ENCODE peak calls at places on chromosomes 1 and 21, in seven cellular contexts. W, X, U, Z, H, V and Q are unnamed samples.
A peak's percentile ranks its signal among the peaks of the same experiment; 100 is the strongest.

GRCh38 chr21:14889080-14889805 is 175.6 kb downstream of the NRIP1 start:
- DNase-seq in U (no peak), W (no peak), H (no peak), V (peak; percentile 95), Z (no peak), X (no peak), Q (no peak)

GRCh38 chr1:63799324-63799723 is 25.5 kb downstream of the ROR1 start:
- DNase-seq in H (no peak), V (no peak), W (no peak), U (no peak), Z (no peak), X (no peak), Q (no peak)

GRCh38 chr1:213987876-213988638 is at the start of gene PROX1:
- DNase-seq in X (peak; percentile 82), W (peak; percentile 83), U (no peak), Z (peak; percentile 95), V (peak; percentile 93), H (no peak), Q (peak; percentile 93)

GRCh38 chr1:166612886-166613285 is 226.4 kb upstream of the POGK start:
- DNase-seq in Z (no peak), V (no peak), H (no peak), U (no peak), X (no peak), W (no peak), Q (no peak)

GRCh38 chr1:119001181-119002018 is 13.3 kb upstream of the TBX15 start:
- DNase-seq in V (no peak), H (no peak), U (no peak), X (no peak), Z (no peak), W (no peak), Q (no peak)

GRCh38 chr1:196481616-196482015 is 126.6 kb downstream of the KCNT2 start:
- DNase-seq in U (no peak), X (no peak), V (peak; percentile 24), W (no peak), Z (no peak), H (no peak), Q (peak; percentile 11)

GRCh38 chr1:43067856-43068751 is 104.0 kb downstream of the EBNA1BP2 start:
- DNase-seq in V (no peak), H (no peak), X (peak; percentile 13), U (peak; percentile 32), Z (no peak), W (peak; percentile 51), Q (no peak)

GRCh38 chr1:36251794-36252481 is 27.7 kb downstream of the THRAP3 start:
- DNase-seq in W (no peak), V (no peak), U (no peak), H (no peak), X (no peak), Z (peak; percentile 40), Q (no peak)

GRCh38 chr21:43740497-43741156 is 21.7 kb downstream of the PDXK start:
- DNase-seq in U (no peak), Z (peak; percentile 70), X (no peak), V (peak; percentile 50), W (no peak), H (no peak), Q (no peak)

GRCh38 chr1:115670476-115671175 is 28.9 kb downstream of the VANGL1 start:
- DNase-seq in U (no peak), Z (no peak), H (no peak), V (peak; percentile 28), W (peak; percentile 81), X (no peak), Q (no peak)

GRCh38 chr21:42161957-42162681 is 56.8 kb upstream of the ABCG1 start:
- DNase-seq in H (no peak), U (no peak), W (no peak), V (peak; percentile 11), Z (no peak), X (no peak), Q (no peak)

GRCh38 chr1:1117469-1117831 is 1.6 kb upstream of the C1orf159 start:
- DNase-seq in U (no peak), X (no peak), W (no peak), V (no peak), Z (no peak), H (no peak), Q (no peak)

GRCh38 chr1:225767591-225768540 is 9.8 kb upstream of the SRP9 start:
- DNase-seq in V (peak; percentile 63), U (no peak), X (no peak), Z (peak; percentile 75), H (no peak), W (peak; percentile 39), Q (no peak)

GRCh38 chr1:56590520-56591011 is 11.2 kb upstream of the PLPP3 start:
- DNase-seq in X (no peak), Z (no peak), H (no peak), V (no peak), U (no peak), W (no peak), Q (no peak)

GRCh38 chr1:7754234-7754633 is 16.9 kb upstream of the VAMP3 start:
- DNase-seq in W (no peak), Z (no peak), U (no peak), X (no peak), H (no peak), V (no peak), Q (no peak)

GRCh38 chr1:56754713-56755505 is 64.3 kb downstream of the FYB2 start:
- DNase-seq in H (no peak), X (no peak), U (no peak), V (no peak), Z (no peak), W (peak; percentile 4), Q (no peak)

GRCh38 chr1:109626682-109627408 is 7.2 kb downstream of the AMPD2 start:
- DNase-seq in V (no peak), X (no peak), W (no peak), H (no peak), Z (no peak), U (no peak), Q (no peak)

GRCh38 chr21:45639206-45640000 is 4.1 kb upstream of the PCBP3 start:
- DNase-seq in H (no peak), U (no peak), Z (no peak), W (no peak), X (no peak), V (no peak), Q (no peak)

GRCh38 chr1:64983110-64983509 is 16.8 kb upstream of the JAK1 start:
- DNase-seq in V (peak; percentile 91), U (no peak), H (no peak), Z (peak; percentile 22), X (no peak), W (no peak), Q (peak; percentile 88)

GRCh38 chr1:53376041-53376461 is 48.2 kb upstream of the LRP8 start:
- DNase-seq in U (no peak), V (no peak), H (no peak), X (no peak), Z (no peak), W (no peak), Q (no peak)

GRCh38 chr1:59707216-59707615 is 107.5 kb upstream of the HOOK1 start:
- DNase-seq in V (peak; percentile 97), W (no peak), U (no peak), Z (peak; percentile 80), X (no peak), H (no peak), Q (peak; percentile 85)

GRCh38 chr1:223217781-223218180 is 74.7 kb upstream of the TLR5 start:
- DNase-seq in X (no peak), U (no peak), Z (no peak), V (no peak), H (no peak), W (no peak), Q (no peak)